ENCODE peak calls at places on chromosomes 16 and 17, in eight cellular contexts. D is naive thymus-derived CD4-positive, alpha-beta T cell; Z is caudate nucleus; K is stimulated activated naive CD8-positive, alpha-beta T cell treated with anti-CD3 and anti-CD28 coated beads, Interleukin-15, amount 100 ng/mL, for 72 hours; J is smooth muscle cell of the brain vasculature; C is activated naive CD8-positive, alpha-beta T cell treated with anti-CD3 and anti-CD28 coated beads, Interleukin-2, amount 50 U/mL, for 24 hours; P is GM12865; E is HCT116. X is an unnamed sample.

GRCh38 chr16:48321307-48322036 is 63.7 kb downstream of the SIAH1 start:
- DNase-seq in D (no peak), Z (no peak), K (no peak), J (no peak), C (no peak), P (no peak), E (no peak), X (peak)

GRCh38 chr16:2966803-2967184 is 2.4 kb upstream of the PAQR4 start:
- DNase-seq in D (no peak), Z (no peak), K (no peak), J (no peak), C (no peak), P (no peak), E (no peak), X (no peak)

GRCh38 chr16:84746231-84746630 is 46.4 kb downstream of the USP10 start:
- DNase-seq in D (no peak), Z (no peak), K (no peak), J (no peak), C (no peak), P (no peak), E (no peak), X (no peak)

GRCh38 chr17:63841350-63842172 is 924 bp downstream of the SMARCD2 start:
- DNase-seq in D (no peak), Z (no peak), K (peak), J (no peak), C (no peak), P (peak), E (no peak), X (peak)

GRCh38 chr17:43834106-43834505 is 1.2 kb upstream of the MPP3 start:
- DNase-seq in D (no peak), Z (no peak), K (no peak), J (no peak), C (no peak), P (no peak), E (no peak), X (peak)

GRCh38 chr17:53818894-53819293 is 3.8 kb upstream of the KIF2B start:
- DNase-seq in D (no peak), Z (no peak), K (no peak), J (no peak), C (no peak), P (no peak), E (no peak), X (no peak)

GRCh38 chr16:87681990-87682570 is 79.8 kb downstream of the JPH3 start:
- DNase-seq in D (no peak), Z (no peak), K (no peak), J (no peak), C (peak), P (peak), E (peak), X (peak)

GRCh38 chr17:5785343-5785742 is 201.0 kb upstream of the NLRP1 start:
- DNase-seq in D (no peak), Z (no peak), K (no peak), J (no peak), C (no peak), P (peak), E (no peak), X (peak)

GRCh38 chr16:23494188-23494587 is 16.1 kb downstream of the GGA2 start:
- DNase-seq in D (no peak), Z (no peak), K (no peak), J (no peak), C (no peak), P (no peak), E (no peak), X (no peak)

GRCh38 chr17:8629371-8630226 is 926 bp downstream of the MYH10 start:
- DNase-seq in D (peak), Z (no peak), K (peak), J (no peak), C (peak), P (no peak), E (no peak), X (peak)

GRCh38 chr17:34357398-34357797 is 1.1 kb downstream of the CCL13 start:
- DNase-seq in D (no peak), Z (no peak), K (no peak), J (no peak), C (no peak), P (no peak), E (no peak), X (no peak)

GRCh38 chr16:87715231-87715630 is 50.6 kb downstream of the KLHDC4 start:
- DNase-seq in D (no peak), Z (no peak), K (no peak), J (no peak), C (no peak), P (no peak), E (no peak), X (no peak)

GRCh38 chr16:971582-971905 is 760 bp upstream of the LMF1 start:
- DNase-seq in D (no peak), Z (no peak), K (no peak), J (no peak), C (no peak), P (no peak), E (no peak), X (no peak)

GRCh38 chr16:75420987-75421819 is 12.1 kb downstream of the CFDP1 start:
- DNase-seq in D (no peak), Z (no peak), K (peak), J (peak), C (peak), P (peak), E (no peak), X (peak)

GRCh38 chr17:6695051-6695450 is 18.1 kb downstream of the SLC13A5 start:
- DNase-seq in D (no peak), Z (no peak), K (no peak), J (no peak), C (no peak), P (no peak), E (no peak), X (no peak)